ENCODE peak calls at places on chromosomes 1 and 21, in ten cellular contexts. P, V, S, F, H, Q, G, E, Y and K are unnamed samples.

GRCh38 chr1:41698916-41699860 is 214.7 kb upstream of the EDN2 start:
- DNase-seq in P (no peak), V (no peak), S (no peak), F (no peak), H (no peak), Q (no peak), G (no peak), E (no peak), Y (no peak), K (no peak)

GRCh38 chr1:160362168-160362941 is 4.5 kb upstream of the NHLH1 start:
- DNase-seq in P (no peak), V (no peak), S (no peak), F (no peak), H (no peak), Q (no peak), G (no peak), E (no peak), Y (no peak), K (peak; percentile 100)

GRCh38 chr21:14382486-14382834 is 486 bp downstream of the HSPA13 start:
- DNase-seq in P (no peak), V (peak; percentile 42), S (no peak), F (no peak), H (peak; percentile 23), Q (no peak), G (no peak), E (no peak), Y (no peak), K (no peak)

GRCh38 chr1:65235867-65236805 is 73.2 kb upstream of the DNAJC6 start:
- DNase-seq in P (no peak), V (peak; percentile 73), S (no peak), F (no peak), H (no peak), Q (peak; percentile 25), G (no peak), E (no peak), Y (no peak), K (no peak)

GRCh38 chr1:232283864-232284263 is 346.1 kb downstream of the SIPA1L2 start:
- DNase-seq in P (no peak), V (no peak), S (no peak), F (no peak), H (no peak), Q (no peak), G (no peak), E (no peak), Y (no peak), K (no peak)

GRCh38 chr1:20187103-20187812 is 940 bp upstream of the PLA2G2C start:
- DNase-seq in P (no peak), V (no peak), S (no peak), F (no peak), H (no peak), Q (no peak), G (no peak), E (no peak), Y (no peak), K (no peak)

GRCh38 chr1:2214541-2215241 is 13.4 kb upstream of the SKI start:
- DNase-seq in P (no peak), V (no peak), S (no peak), F (no peak), H (peak; percentile 22), Q (peak; percentile 73), G (no peak), E (peak; percentile 70), Y (peak; percentile 60), K (no peak)

GRCh38 chr1:171794085-171794484 is 12.6 kb downstream of the METTL13 start:
- DNase-seq in P (no peak), V (no peak), S (no peak), F (no peak), H (no peak), Q (no peak), G (no peak), E (no peak), Y (no peak), K (no peak)

GRCh38 chr1:26970810-26971209 is 10.5 kb upstream of the KDF1 start:
- DNase-seq in P (no peak), V (no peak), S (no peak), F (no peak), H (no peak), Q (no peak), G (no peak), E (no peak), Y (no peak), K (peak; percentile 30)

GRCh38 chr1:111904478-111905218 is 84.8 kb downstream of the KCND3 start:
- DNase-seq in P (peak; percentile 45), V (no peak), S (no peak), F (no peak), H (no peak), Q (peak; percentile 43), G (no peak), E (no peak), Y (peak; percentile 24), K (no peak)

GRCh38 chr21:34243562-34243961 is 120.2 kb upstream of the KCNE2 start:
- DNase-seq in P (peak; percentile 58), V (peak; percentile 47), S (no peak), F (no peak), H (peak; percentile 22), Q (peak; percentile 20), G (no peak), E (no peak), Y (no peak), K (peak; percentile 39)

GRCh38 chr1:197683895-197684553 is 91.3 kb downstream of the DENND1B start:
- DNase-seq in P (no peak), V (no peak), S (no peak), F (no peak), H (no peak), Q (peak; percentile 12), G (no peak), E (no peak), Y (no peak), K (no peak)

DNA sequence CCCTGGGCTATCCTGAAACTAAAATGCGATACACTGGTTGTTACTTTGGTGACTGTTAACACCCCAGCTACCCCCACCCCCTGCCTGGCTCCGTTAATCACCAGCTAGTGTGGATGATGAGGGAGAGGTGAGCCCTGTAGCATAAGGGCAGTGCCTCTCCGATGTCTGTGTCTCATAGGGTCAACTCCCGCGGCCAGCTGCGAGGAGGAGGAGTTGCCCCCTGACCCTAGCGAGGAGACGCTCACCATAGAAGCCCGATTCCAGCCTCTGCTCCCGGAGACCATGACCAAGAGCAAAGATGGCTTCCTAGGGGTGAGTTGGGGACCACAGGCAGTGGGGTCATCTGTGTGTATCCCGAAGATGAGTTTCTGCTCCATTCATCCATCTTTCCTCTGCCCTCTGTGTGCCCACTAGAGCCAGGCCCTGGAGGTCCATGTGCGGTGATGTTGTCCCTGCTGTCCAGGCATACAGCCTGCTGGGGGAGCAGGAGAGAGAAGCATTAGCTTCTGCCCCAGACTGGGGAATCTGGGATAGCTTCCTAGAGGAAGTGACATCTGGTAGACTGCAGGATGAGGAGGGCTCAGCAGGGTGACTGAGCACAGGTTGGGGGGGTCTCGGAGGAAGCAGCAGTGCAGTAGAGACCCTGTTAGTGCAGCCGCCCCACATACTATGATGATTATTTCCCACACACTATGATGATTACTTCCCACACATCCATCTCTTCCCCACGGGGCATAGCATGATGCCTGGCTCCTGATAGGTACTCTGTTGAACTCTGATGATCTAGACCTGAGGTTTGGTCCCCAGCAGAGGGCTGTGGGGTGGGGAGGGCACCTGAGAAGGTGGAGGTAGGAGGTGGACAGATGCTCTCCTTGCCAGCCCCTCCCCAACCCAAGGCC is 5.2 kb downstream of the SELENON start:
- DNase-seq in P (no peak), V (no peak), S (no peak), F (no peak), H (no peak), Q (no peak), G (no peak), E (no peak), Y (no peak), K (no peak)
- H3K27ac ChIP-seq in P (no peak overlapping the region), V (no peak overlapping the region), S (peak overlapping the region; percentile 68), F (peak overlapping the region; percentile 70), H (peak overlapping the region; percentile 70), Q (no peak overlapping the region), G (no peak overlapping the region), E (peak overlapping the region; percentile 53), Y (peak overlapping the region; percentile 73), K (no peak overlapping the region)

GRCh38 chr1:183288583-183288982 is 102.5 kb downstream of the LAMC2 start:
- DNase-seq in P (no peak), V (no peak), S (no peak), F (no peak), H (no peak), Q (no peak), G (no peak), E (no peak), Y (no peak), K (no peak)
- H3K27ac ChIP-seq in P (no peak overlapping the region), V (no peak overlapping the region), S (no peak overlapping the region), F (no peak overlapping the region), H (no peak overlapping the region), Q (no peak overlapping the region), G (no peak overlapping the region), E (peak overlapping the region; percentile 89), Y (peak overlapping the region; percentile 73), K (no peak overlapping the region)

GRCh38 chr1:205505076-205505729 is 734 bp downstream of the CDK18 start:
- DNase-seq in P (peak; percentile 71), V (peak; percentile 32), S (no peak), F (no peak), H (no peak), Q (no peak), G (peak; percentile 41), E (no peak), Y (no peak), K (peak; percentile 83)

GRCh38 chr1:205507896-205508714 is 3.6 kb downstream of the CDK18 start:
- DNase-seq in P (no peak), V (no peak), S (no peak), F (no peak), H (no peak), Q (peak; percentile 82), G (no peak), E (no peak), Y (no peak), K (no peak)

GRCh38 chr1:205505791-205506190 is 1.3 kb downstream of the CDK18 start:
- DNase-seq in P (no peak), V (no peak), S (no peak), F (no peak), H (peak; percentile 42), Q (no peak), G (no peak), E (peak; percentile 51), Y (peak; percentile 76), K (no peak)

GRCh38 chr1:205504311-205505075 is at the start of gene CDK18:
- DNase-seq in P (peak; percentile 97), V (peak; percentile 80), S (no peak), F (no peak), H (peak; percentile 92), Q (peak; percentile 88), G (peak; percentile 83), E (peak; percentile 69), Y (peak; percentile 87), K (peak; percentile 87)

GRCh38 chr1:205506409-205507196 is 2.1 kb downstream of the CDK18 start:
- DNase-seq in P (no peak), V (no peak), S (no peak), F (no peak), H (no peak), Q (no peak), G (no peak), E (no peak), Y (no peak), K (no peak)
- H3K27ac ChIP-seq in P (no peak overlapping the region), V (no peak overlapping the region), S (peak overlapping the region; percentile 48), F (peak overlapping the region; percentile 21), H (no peak overlapping the region), Q (no peak overlapping the region), G (no peak overlapping the region), E (no peak overlapping the region), Y (peak overlapping the region; percentile 81), K (no peak overlapping the region)

DNA sequence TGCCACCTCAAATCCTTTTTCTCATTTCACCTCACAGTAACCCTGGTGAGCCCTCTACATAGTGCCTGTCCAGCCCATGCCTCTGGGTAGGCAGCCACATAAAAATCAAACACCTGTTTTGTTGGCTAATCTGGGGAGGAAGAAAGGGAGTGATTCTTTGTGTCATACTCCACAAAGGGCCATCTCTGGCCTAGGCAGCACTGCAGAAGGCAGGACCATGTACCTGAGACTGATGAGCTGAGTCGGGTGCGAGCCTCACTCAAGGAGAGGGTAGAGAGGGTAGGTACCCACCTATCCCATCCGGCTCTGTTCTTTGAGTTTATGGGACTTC is 7.8 kb downstream of the TUFT1 start:
- DNase-seq in P (no peak), V (no peak), S (no peak), F (no peak), H (no peak), Q (no peak), G (no peak), E (no peak), Y (no peak), K (no peak)
- H3K27ac ChIP-seq in P (no peak overlapping the region), V (no peak overlapping the region), S (peak overlapping the region; percentile 81), F (peak overlapping the region; percentile 78), H (peak overlapping the region; percentile 67), Q (peak overlapping the region; percentile 73), G (peak overlapping the region; percentile 85), E (no peak overlapping the region), Y (no peak overlapping the region), K (no peak overlapping the region)